ENCODE peak calls at places on chromosomes 1 and 21, in six cellular contexts. Z is CD4-positive, CD25-positive, alpha-beta regulatory T cell; X is BE2C; J is Panc1; O is dorsolateral prefrontal cortex; K is lower leg skin. V is an unnamed sample.

GRCh38 chr1:41454406-41454805 is 30.1 kb downstream of the EDN2 start:
- DNase-seq in Z (no peak), X (no peak), J (no peak), O (peak), K (no peak), V (no peak)

GRCh38 chr21:46178961-46179360 is 5.3 kb downstream of the SPATC1L start:
- DNase-seq in Z (no peak), X (no peak), J (no peak), O (no peak), K (no peak), V (no peak)

GRCh38 chr1:203519053-203519770 is 25.3 kb downstream of the OPTC start:
- DNase-seq in Z (no peak), X (no peak), J (no peak), O (no peak), K (no peak), V (no peak)

GRCh38 chr1:64873576-64873975 is 92.8 kb downstream of the JAK1 start:
- DNase-seq in Z (no peak), X (no peak), J (no peak), O (no peak), K (no peak), V (no peak)

GRCh38 chr1:178862864-178863263 is 8.0 kb downstream of the ANGPTL1 start:
- DNase-seq in Z (no peak), X (no peak), J (no peak), O (no peak), K (no peak), V (no peak)

GRCh38 chr1:3928622-3929021 is 28.6 kb upstream of the C1orf174 start:
- DNase-seq in Z (no peak), X (no peak), J (no peak), O (no peak), K (no peak), V (no peak)

GRCh38 chr1:25474439-25475047 is 43.8 kb downstream of the MACO1 start:
- DNase-seq in Z (no peak), X (no peak), J (no peak), O (no peak), K (no peak), V (no peak)

GRCh38 chr1:192559115-192560006 is 16.2 kb upstream of the RGS1 start:
- DNase-seq in Z (no peak), X (no peak), J (peak), O (no peak), K (no peak), V (peak)

GRCh38 chr1:114189398-114189797 is 35.7 kb upstream of the SYT6 start:
- DNase-seq in Z (no peak), X (no peak), J (no peak), O (no peak), K (no peak), V (no peak)

GRCh38 chr1:211035821-211036380 is 98.0 kb downstream of the KCNH1 start:
- DNase-seq in Z (no peak), X (no peak), J (no peak), O (no peak), K (no peak), V (no peak)

GRCh38 chr1:149978547-149979023 is 31.9 kb downstream of the OTUD7B start:
- DNase-seq in Z (no peak), X (no peak), J (no peak), O (no peak), K (no peak), V (no peak)

GRCh38 chr1:151435174-151435573 is 24.1 kb downstream of the POGZ start:
- DNase-seq in Z (no peak), X (no peak), J (no peak), O (no peak), K (no peak), V (no peak)

GRCh38 chr1:63669151-63669961 is 76.1 kb downstream of the PGM1 start:
- DNase-seq in Z (no peak), X (no peak), J (no peak), O (no peak), K (peak), V (no peak)

GRCh38 chr1:65827346-65827745 is 34.7 kb downstream of the PDE4B start:
- DNase-seq in Z (no peak), X (no peak), J (no peak), O (no peak), K (no peak), V (peak)

GRCh38 chr1:29478879-29479278 is 242.6 kb downstream of the PTPRU start:
- DNase-seq in Z (no peak), X (no peak), J (no peak), O (no peak), K (peak), V (no peak)

GRCh38 chr21:41632748-41633475 is 125.0 kb upstream of the TMPRSS2 start:
- DNase-seq in Z (no peak), X (no peak), J (no peak), O (no peak), K (no peak), V (no peak)

GRCh38 chr1:85605519-85606413 is 25.2 kb downstream of the CCN1 start:
- DNase-seq in Z (no peak), X (no peak), J (peak), O (no peak), K (no peak), V (no peak)

GRCh38 chr1:164673584-164674214 is 114.7 kb downstream of the PBX1 start:
- DNase-seq in Z (no peak), X (peak), J (no peak), O (no peak), K (no peak), V (no peak)

GRCh38 chr1:57122031-57122430 is 156.2 kb upstream of the C8B start:
- DNase-seq in Z (no peak), X (no peak), J (no peak), O (no peak), K (no peak), V (no peak)

GRCh38 chr1:41783189-41783639 is 135.5 kb downstream of the HIVEP3 start:
- DNase-seq in Z (no peak), X (no peak), J (peak), O (no peak), K (no peak), V (peak)

GRCh38 chr1:212482006-212482351 is 49.3 kb downstream of the NENF start:
- DNase-seq in Z (no peak), X (no peak), J (no peak), O (no peak), K (no peak), V (peak)

GRCh38 chr1:164895026-164895907 is 336.3 kb downstream of the PBX1 start:
- DNase-seq in Z (no peak), X (no peak), J (no peak), O (no peak), K (no peak), V (no peak)

GRCh38 chr1:239268007-239268406 is 118.4 kb upstream of the CHRM3 start:
- DNase-seq in Z (no peak), X (no peak), J (no peak), O (no peak), K (no peak), V (no peak)
- H3K4me3 ChIP-seq in Z (no peak), X (no peak), J (no peak), O (no peak), K (no peak), V (no peak)

GRCh38 chr1:94143173-94143808 is 22.3 kb upstream of the ABCA4 start:
- DNase-seq in Z (no peak), X (no peak), J (no peak), O (no peak), K (no peak), V (no peak)
- H3K4me3 ChIP-seq in Z (no peak), X (no peak), J (no peak), O (no peak), K (no peak), V (no peak)

DNA sequence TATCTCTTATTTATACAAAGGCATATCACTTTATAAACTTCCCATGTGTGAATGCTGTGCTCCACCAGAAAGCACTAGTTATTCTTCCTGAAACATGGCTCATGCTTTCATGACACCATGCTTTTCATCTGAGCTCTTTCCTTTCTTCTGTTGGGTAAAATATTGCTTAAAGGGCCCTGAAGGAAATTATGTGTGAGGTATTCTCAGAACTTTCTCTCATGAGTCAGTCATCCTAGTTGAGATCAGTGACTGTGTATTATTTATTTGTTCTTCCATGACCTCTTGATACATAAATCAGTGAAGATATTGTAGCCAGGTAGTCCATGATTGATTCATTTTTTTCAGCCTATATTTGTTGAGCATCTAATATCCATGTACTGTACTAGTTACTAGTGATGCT is 54.8 kb downstream of the CYP2J2 start:
- DNase-seq in Z (no peak), X (no peak), J (no peak), O (no peak), K (no peak), V (no peak)
- H3K4me3 ChIP-seq in Z (no peak), X (no peak), J (no peak), O (no peak), K (no peak), V (no peak)

DNA sequence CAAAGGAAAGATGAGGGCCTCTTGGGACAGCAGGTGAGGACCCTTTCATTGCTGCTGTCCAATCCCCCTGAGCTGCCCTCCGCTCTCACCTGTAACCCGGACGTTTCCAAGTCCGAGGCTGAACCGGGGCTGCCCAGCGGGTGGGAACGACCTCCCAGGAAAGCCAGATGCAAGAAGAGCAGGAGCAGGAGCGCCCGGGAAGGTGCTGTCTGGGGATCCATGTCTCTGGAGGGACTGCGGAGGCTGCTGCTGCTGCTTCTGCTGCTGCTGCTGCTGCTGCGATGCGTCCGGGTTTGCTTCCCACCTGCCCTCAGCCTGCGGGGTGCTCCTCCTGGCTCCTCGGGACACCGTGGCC is at the start of gene NPPB:
- DNase-seq in Z (no peak), X (no peak), J (no peak), O (no peak), K (no peak), V (no peak)
- H3K4me3 ChIP-seq in Z (no peak), X (peak), J (no peak), O (no peak), K (no peak), V (no peak)